ENCODE peak calls at places on chromosomes 11 and 22, in four cellular contexts. B is IMR-90, M is mesendoderm, C is neuronal stem cell. Y is an unnamed sample.

GRCh38 chr22:46070722-46071450 is 79.4 kb upstream of the PPARA start:
- DNase-seq in M (peak), B (peak), C (no peak), Y (peak)

GRCh38 chr11:131734871-131735270 is 364.5 kb downstream of the NTM start:
- DNase-seq in B (no peak), C (no peak), M (peak), Y (no peak)

GRCh38 chr11:69842746-69843528 is 23.7 kb upstream of the FGF3 start:
- DNase-seq in C (no peak), M (peak), B (no peak), Y (no peak)

GRCh38 chr11:12587333-12587997 is 86.8 kb upstream of the TEAD1 start:
- DNase-seq in B (peak), C (no peak), M (peak), Y (peak)

GRCh38 chr11:93741882-93742226 is 382 bp downstream of the C11orf54 start:
- DNase-seq in B (peak), C (no peak), M (peak), Y (peak)

GRCh38 chr11:27294654-27295053 is 68.4 kb downstream of the CCDC34 start:
- DNase-seq in B (no peak), C (no peak), M (no peak), Y (no peak)

GRCh38 chr22:30321461-30321860 is 5.3 kb downstream of the TBC1D10A start:
- DNase-seq in C (no peak), M (no peak), B (no peak), Y (no peak)

GRCh38 chr11:26801601-26802000 is 79.7 kb upstream of the SLC5A12 start:
- DNase-seq in M (no peak), C (no peak), B (no peak), Y (no peak)

GRCh38 chr11:125170406-125171031 is 6.0 kb downstream of the PKNOX2 start:
- DNase-seq in M (peak), C (no peak), B (peak), Y (peak)

GRCh38 chr22:30861688-30862552 is 106.7 kb downstream of the MORC2 start:
- DNase-seq in M (no peak), B (no peak), C (no peak), Y (no peak)

GRCh38 chr11:38339835-38340440 is 1741.9 kb upstream of the RAG2 start:
- DNase-seq in C (no peak), B (no peak), M (no peak), Y (no peak)

GRCh38 chr22:27626675-27627443 is 174.7 kb downstream of the MN1 start:
- DNase-seq in C (no peak), B (no peak), M (peak), Y (no peak)

GRCh38 chr11:68890490-68891231 is 13.0 kb downstream of the MRPL21 start:
- DNase-seq in B (peak), C (no peak), M (no peak), Y (no peak)

GRCh38 chr11:22173532-22173931 is 19.4 kb upstream of the ANO5 start:
- DNase-seq in M (no peak), B (no peak), C (no peak), Y (no peak)

GRCh38 chr11:71311176-71311925 is 59.0 kb upstream of the SHANK2 start:
- DNase-seq in C (no peak), B (no peak), M (no peak), Y (no peak)

GRCh38 chr22:20227363-20227762 is 40.8 kb downstream of the RTN4R start:
- DNase-seq in M (no peak), B (no peak), C (no peak), Y (no peak)

GRCh38 chr22:33274214-33274828 is 216.1 kb upstream of the SYN3 start:
- DNase-seq in C (no peak), B (no peak), M (peak), Y (no peak)

GRCh38 chr22:28930357-28931007 is 47.1 kb downstream of the ZNRF3 start:
- DNase-seq in M (peak), C (no peak), B (peak), Y (no peak)

GRCh38 chr11:62552931-62553838 is 6.6 kb upstream of the AHNAK start:
- DNase-seq in C (no peak), B (peak), M (peak), Y (peak)

GRCh38 chr22:39284142-39284980 is 35.1 kb downstream of the RPL3 start:
- DNase-seq in M (no peak), B (no peak), C (no peak), Y (no peak)

GRCh38 chr11:60118333-60118732 is 29.9 kb downstream of the MS4A2 start:
- DNase-seq in C (no peak), M (no peak), B (no peak), Y (no peak)

GRCh38 chr11:105092255-105093239 is 47.0 kb downstream of the CARD18 start:
- DNase-seq in M (no peak), B (peak), C (no peak), Y (peak)

GRCh38 chr11:2109541-2110019 is 29.6 kb downstream of the IGF2 start:
- DNase-seq in C (no peak), M (peak), B (no peak), Y (no peak)

GRCh38 chr11:44260081-44260480 is 49.9 kb downstream of the ALX4 start:
- DNase-seq in C (no peak), M (no peak), B (no peak), Y (no peak)

GRCh38 chr11:20015529-20016427 is 144.5 kb downstream of the DBX1 start:
- DNase-seq in B (no peak), M (no peak), C (no peak), Y (no peak)

GRCh38 chr11:9567401-9567800 is 6.1 kb upstream of the WEE1 start:
- DNase-seq in C (no peak), M (no peak), B (no peak), Y (no peak)

GRCh38 chr11:9568854-9569587 is 4.4 kb upstream of the WEE1 start:
- DNase-seq in C (no peak), M (peak), B (peak), Y (peak)

GRCh38 chr11:9565822-9566560 is 7.5 kb upstream of the WEE1 start:
- DNase-seq in B (peak), C (peak), M (peak), Y (peak)

GRCh38 chr11:9568161-9568853 is 5.2 kb upstream of the WEE1 start:
- DNase-seq in B (peak), C (no peak), M (peak), Y (no peak)

DNA sequence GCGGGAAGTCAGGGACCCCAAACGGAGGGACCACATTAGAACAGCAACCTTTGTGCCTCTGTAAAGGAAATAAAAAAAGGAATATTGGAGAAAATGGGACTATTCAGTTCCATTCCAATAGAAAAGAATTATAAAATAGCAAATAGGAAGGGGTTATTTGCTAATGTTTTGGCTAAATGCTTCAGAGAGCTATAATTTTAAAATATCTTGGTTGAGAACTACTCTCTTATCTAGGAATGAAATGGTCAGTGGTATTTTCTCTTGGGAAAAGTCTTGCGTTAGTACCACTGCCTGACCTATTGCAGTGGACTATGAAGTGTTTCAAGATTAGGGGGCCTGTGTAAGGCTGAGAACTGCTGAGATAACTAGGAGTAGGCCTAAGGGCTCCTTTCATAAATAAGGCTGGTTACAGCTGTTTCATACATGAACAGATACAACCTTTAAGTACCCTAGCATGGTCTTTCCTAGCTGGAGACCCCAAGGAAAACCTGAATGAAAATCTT is 6.9 kb upstream of the WEE1 start:
- DNase-seq in C (no peak), M (no peak), B (peak), Y (peak)
- H2BK120ac ChIP-seq in C (no peak), M (no peak), B (peak), Y (peak)

GRCh38 chr22:44894321-44894720 is 115.5 kb downstream of the PHF21B start:
- DNase-seq in M (no peak), C (no peak), B (no peak), Y (no peak)

GRCh38 chr22:44894782-44895181 is 115.0 kb downstream of the PHF21B start:
- DNase-seq in C (no peak), M (peak), B (no peak), Y (no peak)

GRCh38 chr22:44892803-44893730 is 116.7 kb downstream of the PHF21B start:
- DNase-seq in B (no peak), C (no peak), M (no peak), Y (no peak)

GRCh38 chr22:44893731-44894080 is 116.1 kb downstream of the PHF21B start:
- DNase-seq in M (no peak), B (no peak), C (no peak), Y (no peak)

GRCh38 chr22:44895296-44896055 is 114.3 kb downstream of the PHF21B start:
- DNase-seq in C (no peak), M (no peak), B (no peak), Y (no peak)
- H3K4me3 ChIP-seq in C (no peak), M (no peak), B (no peak), Y (no peak)

DNA sequence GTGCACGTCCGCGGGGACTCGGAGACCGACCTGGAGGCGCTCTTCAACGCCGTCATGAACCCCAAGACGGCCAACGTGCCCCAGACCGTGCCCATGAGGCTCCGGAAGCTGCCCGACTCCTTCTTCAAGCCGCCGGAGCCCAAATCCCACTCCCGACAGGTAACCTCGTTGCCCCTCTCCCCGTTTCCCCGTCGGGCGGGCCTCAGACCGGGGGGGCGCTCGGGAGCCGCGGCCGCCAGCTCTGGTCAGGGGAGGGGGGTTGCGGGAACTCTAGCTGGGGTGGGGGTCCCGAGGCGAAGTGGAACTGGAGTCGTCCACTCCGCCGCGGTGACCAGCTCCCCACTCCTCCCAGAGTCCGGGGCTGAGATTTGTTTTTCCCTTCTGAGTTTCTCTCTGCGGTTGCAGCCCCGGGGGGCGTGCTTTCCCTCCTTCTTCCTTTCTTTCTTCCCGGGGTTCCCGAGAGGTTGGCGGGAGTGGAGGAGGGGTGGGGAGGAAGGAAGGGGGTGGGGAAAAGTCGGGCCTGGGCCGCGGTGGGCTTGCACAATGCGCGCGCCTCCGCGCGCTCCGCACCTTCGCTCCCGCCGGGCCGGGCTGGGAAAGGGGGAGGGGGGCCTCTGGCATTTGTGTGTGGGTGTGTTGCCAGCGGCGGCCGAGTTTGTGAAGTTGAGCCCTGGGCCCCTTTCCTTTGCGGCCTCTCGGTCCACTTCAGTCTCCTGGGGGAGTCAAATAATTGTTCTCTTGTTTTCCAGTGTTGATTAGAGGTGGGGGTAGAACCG is 952 bp downstream of the YAP1 start:
- DNase-seq in M (peak), B (peak), C (peak), Y (peak)
- H2BK120ac ChIP-seq in M (peak), B (peak), C (peak), Y (peak)

DNA sequence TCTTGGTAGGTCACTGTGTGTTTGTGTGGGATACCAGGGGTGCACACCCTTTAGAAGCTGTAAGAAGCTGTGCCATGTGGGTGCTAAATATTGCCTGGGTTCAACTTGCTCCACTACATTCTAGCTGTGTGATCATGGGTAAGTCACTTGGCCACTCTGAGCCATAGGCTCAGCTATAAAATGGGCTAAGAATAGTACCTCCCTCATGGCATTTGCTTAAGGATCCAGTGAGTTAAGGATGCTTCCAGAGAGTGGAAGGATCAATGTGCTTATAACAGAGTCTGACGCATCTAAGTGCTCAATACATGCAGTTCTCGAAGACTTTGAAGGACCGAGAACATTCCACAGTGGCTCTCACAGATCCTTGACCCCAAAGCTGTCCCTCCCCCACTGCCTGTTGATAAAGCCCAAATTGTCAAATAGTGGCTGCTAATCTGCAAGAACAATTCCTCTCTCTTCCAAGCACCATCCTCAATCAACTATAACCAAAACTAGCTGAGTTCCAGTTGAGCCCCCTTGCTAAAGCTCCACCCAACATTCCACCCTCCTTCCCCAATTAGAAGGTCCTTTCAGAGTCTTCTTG is 13.2 kb upstream of the TMPRSS6 start:
- DNase-seq in B (no peak), M (peak), C (no peak), Y (no peak)
- H3K4me3 ChIP-seq in B (no peak), M (no peak), C (no peak), Y (no peak)

GRCh38 chr22:36386351-36386899 is 1.3 kb downstream of the MYH9 start:
- DNase-seq in M (no peak), B (no peak), C (no peak), Y (peak)

GRCh38 chr22:36385491-36386350 is 2.0 kb downstream of the MYH9 start:
- DNase-seq in C (no peak), M (peak), B (no peak), Y (peak)

GRCh38 chr22:36387664-36387913 is 178 bp downstream of the MYH9 start:
- DNase-seq in B (no peak), C (no peak), M (no peak), Y (no peak)

GRCh38 chr22:36387914-36388864 is at the start of gene MYH9:
- DNase-seq in M (peak), C (peak), B (peak), Y (peak)

DNA sequence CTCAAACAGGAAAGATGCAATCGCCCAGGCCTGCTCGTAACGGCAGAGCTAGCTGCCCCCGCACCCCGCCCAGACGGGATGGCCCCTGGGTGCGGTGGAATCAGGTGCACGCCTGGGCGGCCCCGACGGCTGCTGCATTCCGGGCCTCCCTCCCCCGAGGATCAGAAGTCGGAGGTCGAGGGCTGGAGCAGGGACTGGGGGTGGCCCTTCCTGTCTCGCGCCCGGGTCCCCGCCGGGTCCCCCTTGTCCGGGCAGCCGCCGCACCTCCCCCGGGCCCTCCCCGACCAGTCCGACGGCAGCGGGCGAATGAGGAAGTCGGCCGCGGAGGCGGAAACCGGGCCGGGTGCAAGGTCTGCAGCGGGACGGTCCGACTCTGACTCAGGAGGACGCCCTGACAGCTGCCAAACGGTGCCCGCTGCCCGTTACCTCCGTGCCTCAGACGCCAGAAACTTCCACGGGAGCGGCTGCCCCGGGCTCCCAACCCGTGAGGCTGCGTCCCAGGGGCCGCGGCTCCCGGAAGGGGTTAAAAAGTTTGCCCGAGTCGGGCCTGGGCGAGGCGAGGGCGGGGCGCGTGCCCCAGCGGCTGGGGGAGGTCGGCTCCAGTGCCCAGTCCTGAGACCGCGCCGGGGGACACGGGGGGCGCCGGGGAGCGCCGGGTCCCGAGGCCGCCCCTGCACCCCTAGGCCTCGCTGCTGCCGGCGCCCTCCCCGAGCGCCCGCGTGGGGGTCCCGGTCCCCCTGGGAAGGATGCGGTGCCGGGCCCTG is 685 bp downstream of the MYH9 start:
- DNase-seq in C (no peak), B (no peak), M (no peak), Y (no peak)
- H2BK120ac ChIP-seq in C (peak), B (peak), M (no peak), Y (peak)

GRCh38 chr11:17796154-17796553 is 61.6 kb downstream of the KCNC1 start:
- DNase-seq in B (no peak), C (no peak), M (no peak), Y (no peak)
- H3K4me3 ChIP-seq in B (no peak), C (no peak), M (no peak), Y (no peak)

DNA sequence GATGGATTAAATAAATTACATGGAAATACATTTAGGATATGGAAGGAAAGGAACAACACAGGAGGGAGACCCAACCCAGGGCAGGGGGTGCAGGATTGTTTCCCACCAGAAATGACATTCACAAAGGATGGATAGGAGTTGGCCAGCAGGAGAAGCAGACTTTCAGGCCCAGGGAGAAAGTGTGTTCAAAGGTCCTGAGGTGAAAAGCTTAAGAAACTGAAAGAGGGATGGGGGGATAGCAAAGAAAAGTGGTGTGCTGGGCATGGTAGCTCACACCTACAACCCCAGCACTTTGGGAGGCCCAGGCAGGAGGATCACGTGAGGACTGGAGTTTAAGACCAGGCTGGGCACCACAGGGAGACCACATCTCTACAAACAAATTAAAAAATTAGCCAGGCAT is 16.6 kb upstream of the ADA2 start:
- DNase-seq in M (no peak), B (no peak), C (no peak), Y (no peak)
- H2BK120ac ChIP-seq in M (no peak), B (no peak), C (no peak), Y (no peak)

DNA sequence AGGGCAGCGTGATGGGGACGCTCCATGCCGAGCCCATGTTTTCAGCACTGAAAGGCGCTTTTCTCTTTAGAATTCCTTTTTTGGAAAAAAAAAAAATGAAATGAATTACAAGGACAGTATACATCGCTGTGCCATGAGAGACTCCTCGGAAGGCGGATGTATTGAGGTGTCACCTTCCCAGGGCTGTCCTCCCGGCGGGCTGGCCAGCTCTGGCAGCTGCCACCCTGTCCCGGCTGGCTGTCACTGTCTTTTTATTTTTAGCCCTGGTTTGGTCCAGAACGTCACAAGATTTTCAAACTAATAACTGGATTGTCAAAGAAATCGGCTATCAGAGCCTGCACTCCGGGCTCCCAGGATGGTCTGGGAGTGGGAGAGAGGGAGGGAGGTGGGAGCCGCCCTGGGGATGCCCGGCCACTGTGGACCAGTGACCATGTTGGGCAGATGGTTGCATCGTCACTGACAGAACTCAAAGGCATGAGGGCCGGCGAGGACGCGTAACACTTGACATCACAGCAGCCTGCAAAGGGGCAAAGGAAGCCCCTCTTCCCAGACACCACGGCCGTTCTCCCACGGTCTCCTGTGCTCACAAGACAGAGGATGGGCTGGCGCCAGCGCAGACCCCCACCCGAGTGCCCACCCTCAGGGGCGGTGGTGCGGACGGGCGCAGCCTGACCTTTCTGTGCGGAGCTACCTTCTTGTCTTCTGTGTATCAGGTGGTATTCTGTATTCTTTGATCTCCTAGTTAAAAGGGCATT is 392.9 kb downstream of the TBC1D22A start:
- DNase-seq in B (no peak), M (no peak), C (no peak), Y (no peak)
- H3K4me3 ChIP-seq in B (no peak), M (no peak), C (no peak), Y (no peak)

DNA sequence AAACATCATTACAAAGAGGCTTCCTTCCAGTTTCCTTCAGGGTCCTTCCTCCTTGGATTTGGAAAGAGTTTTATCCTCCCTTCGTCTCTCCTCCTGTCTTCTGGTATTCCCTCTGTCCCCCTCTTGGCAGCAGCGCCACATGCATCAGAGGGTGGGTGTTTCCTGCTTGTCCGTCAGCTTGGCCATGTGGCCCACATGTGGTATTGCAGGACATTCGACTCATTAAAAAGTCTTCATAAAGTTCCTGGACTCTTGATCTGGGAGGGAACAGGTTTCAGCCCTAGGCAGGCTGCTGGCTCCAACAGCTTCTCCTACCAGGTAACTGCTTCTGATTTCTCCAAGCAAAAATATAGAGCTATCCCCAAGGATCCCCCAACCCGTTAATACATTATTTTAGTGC is 189.8 kb downstream of the CSNK2A3 start:
- DNase-seq in B (no peak), C (no peak), M (peak), Y (peak)
- H2BK120ac ChIP-seq in B (no peak), C (no peak), M (no peak), Y (no peak)